ENCODE peak calls at places on chromosome 5, in four cellular contexts. F is spleen, G is erythroblast, N is GM12892. A is an unnamed sample.

GRCh38 chr5:135382131-135382530 is 16.9 kb downstream of the MACROH2A1 start:
- DNase-seq in F (no peak), G (peak), N (no peak), A (no peak)

GRCh38 chr5:132500244-132500930 is 9.8 kb upstream of the IRF1 start:
- DNase-seq in F (no peak), G (no peak), N (no peak), A (no peak)

GRCh38 chr5:74186351-74187315 is 453.9 kb downstream of the ENC1 start:
- DNase-seq in F (no peak), G (no peak), N (no peak), A (no peak)

GRCh38 chr5:157331807-157332206 is 65.9 kb downstream of the CYFIP2 start:
- DNase-seq in F (no peak), G (no peak), N (no peak), A (no peak)

GRCh38 chr5:75234251-75234650 is 2.4 kb downstream of the ANKRD31 start:
- DNase-seq in F (no peak), G (no peak), N (no peak), A (no peak)

GRCh38 chr5:93831449-93831848 is 90.0 kb upstream of the POU5F2 start:
- DNase-seq in F (no peak), G (no peak), N (no peak), A (peak)

GRCh38 chr5:83899351-83899970 is 178.8 kb upstream of the HAPLN1 start:
- DNase-seq in F (no peak), G (no peak), N (no peak), A (no peak)

GRCh38 chr5:79791843-79792242 is 102.2 kb downstream of the CMYA5 start:
- DNase-seq in F (no peak), G (no peak), N (no peak), A (no peak)

GRCh38 chr5:120550358-120550757 is 86.3 kb downstream of the PRR16 start:
- DNase-seq in F (no peak), G (no peak), N (no peak), A (no peak)

GRCh38 chr5:149002761-149003689 is 59.8 kb downstream of the SH3TC2 start:
- DNase-seq in F (no peak), G (no peak), N (no peak), A (no peak)

GRCh38 chr5:160397492-160397891 is 2.4 kb downstream of the FAM200C start:
- DNase-seq in F (no peak), G (no peak), N (no peak), A (no peak)

GRCh38 chr5:160395111-160395510 is 4.7 kb downstream of the FAM200C start:
- DNase-seq in F (no peak), G (no peak), N (no peak), A (no peak)

GRCh38 chr5:160398806-160399205 is 1.0 kb downstream of the FAM200C start:
- DNase-seq in F (no peak), G (no peak), N (no peak), A (no peak)

DNA sequence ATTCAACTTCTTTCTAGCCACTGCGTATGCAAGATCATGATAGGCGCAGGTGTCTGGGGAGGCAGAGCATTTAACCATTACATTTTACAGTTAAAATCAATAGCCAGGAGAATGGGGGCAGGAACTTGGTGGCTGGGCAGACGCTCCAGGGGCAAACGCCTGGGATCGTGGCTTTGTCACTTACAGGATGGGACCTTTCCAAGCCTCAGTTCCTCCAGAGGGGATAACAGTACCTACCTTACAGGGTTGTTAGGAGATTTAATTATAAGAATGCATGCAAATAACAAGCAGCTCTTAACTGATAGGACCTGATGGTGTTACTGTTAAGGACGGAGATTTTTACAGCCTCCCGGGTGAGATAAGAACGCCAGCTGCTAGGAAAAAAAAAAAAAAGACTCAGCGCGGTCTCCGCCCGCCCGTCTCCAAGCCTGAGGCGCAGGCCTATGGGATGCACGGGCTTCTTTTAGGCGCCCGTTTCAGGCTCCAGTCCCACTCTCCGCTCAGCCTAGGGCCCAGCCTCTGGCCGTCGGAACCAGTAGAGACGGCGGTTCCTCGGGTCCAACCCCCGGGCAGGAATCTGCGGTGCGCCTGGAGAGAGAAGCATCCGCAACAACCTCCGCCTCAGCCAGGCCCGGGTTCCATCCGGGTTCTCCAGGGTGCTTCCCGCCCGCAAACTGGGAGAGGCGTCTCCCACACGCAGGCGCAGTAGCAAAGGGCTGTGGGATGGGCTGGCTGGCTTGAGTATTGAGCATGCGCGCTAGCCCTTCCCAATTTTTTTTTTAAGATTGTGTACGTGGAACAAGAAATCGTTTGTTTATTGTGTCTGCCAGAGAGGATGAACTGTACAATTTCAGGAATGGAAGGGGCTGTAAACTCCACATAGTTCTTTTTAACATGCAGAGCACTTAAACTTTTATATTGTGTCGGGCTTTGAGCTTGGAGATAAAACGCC is at the start of gene FAM200C:
- DNase-seq in F (peak), G (peak), N (peak), A (peak)
- TF ChIP-seq POLR2A in F (no peak), G (peak), N (peak), A (peak)

DNA sequence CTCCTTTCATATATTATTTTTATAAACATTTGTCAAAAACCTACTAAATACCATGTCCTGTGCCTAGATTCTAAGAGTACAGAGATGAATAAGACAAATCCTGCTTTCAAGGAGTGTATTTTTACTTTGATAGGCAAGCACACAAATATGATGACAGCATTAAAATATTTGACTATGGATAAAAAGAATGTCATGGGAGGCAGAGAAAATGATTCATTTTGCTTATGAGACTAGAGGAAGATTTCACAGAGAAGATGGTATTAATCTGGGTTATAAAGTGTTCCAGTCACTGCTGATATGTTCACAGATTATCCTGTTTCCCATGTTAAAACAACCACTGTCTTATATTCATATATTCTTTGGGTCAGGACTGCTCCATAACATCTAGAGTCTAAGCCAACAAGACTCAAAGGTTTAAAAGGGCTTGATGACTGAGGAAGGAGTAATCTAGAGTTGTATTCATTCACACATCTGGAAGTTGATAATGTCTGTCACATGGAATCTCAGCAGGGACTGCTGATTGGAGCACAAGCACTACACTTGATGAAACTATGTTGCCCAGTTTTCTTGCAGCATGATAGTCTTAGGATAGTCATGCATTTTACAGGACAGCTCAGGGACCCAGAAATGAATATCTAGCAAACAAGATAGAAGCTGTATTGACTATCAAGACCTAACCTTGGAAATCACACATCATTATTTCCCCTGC is 79.4 kb downstream of the STARD4 start:
- DNase-seq in F (no peak), G (no peak), N (no peak), A (no peak)
- TF ChIP-seq POLR2A in F (no peak), G (no peak), N (no peak), A (no peak)

GRCh38 chr5:34838785-34839714 is at the start of gene TTC23L:
- DNase-seq in F (peak), G (peak), N (peak), A (peak)
- TF ChIP-seq POLR2A in F (no peak), G (peak), N (peak), A (peak)

GRCh38 chr5:92805446-92805845 is 775.6 kb downstream of the NR2F1-AS1 start:
- DNase-seq in F (no peak), G (no peak), N (no peak), A (no peak)
- TF ChIP-seq POLR2A in F (no peak), G (no peak), N (no peak), A (no peak)

A was measured in H54.